ENCODE peak calls at places on chromosomes 11 and 22, in five cellular contexts. C is head of caudate nucleus; D is activated naive CD8-positive, alpha-beta T cell treated with anti-CD3 and anti-CD28 coated beads, Interleukin-2, amount 50 U/mL, for 24 hours; W is NCI-H345; H is EL. V is an unnamed sample.

GRCh38 chr22:30408388-30409101 is 11.7 kb downstream of the SEC14L2 start:
- DNase-seq in C (no peak), D (no peak), W (no peak), H (peak), V (no peak)

GRCh38 chr11:68266936-68267880 is 4.6 kb downstream of the C11orf24 start:
- DNase-seq in C (no peak), D (no peak), W (no peak), H (no peak), V (no peak)

GRCh38 chr22:44892243-44892642 is 117.6 kb downstream of the PHF21B start:
- DNase-seq in C (peak), D (no peak), W (no peak), H (no peak), V (no peak)

GRCh38 chr22:17366830-17367229 is 2.4 kb upstream of the CECR2 start:
- DNase-seq in C (peak), D (peak), W (no peak), H (peak), V (no peak)

GRCh38 chr11:42407379-42407778 is 904.4 kb upstream of the API5 start:
- DNase-seq in C (peak), D (no peak), W (no peak), H (no peak), V (no peak)

GRCh38 chr11:69985331-69985653 is 92.8 kb upstream of the ANO1 start:
- DNase-seq in C (no peak), D (no peak), W (no peak), H (no peak), V (no peak)

GRCh38 chr11:73185680-73186293 is 32.3 kb upstream of the P2RY2 start:
- DNase-seq in C (no peak), D (no peak), W (no peak), H (peak), V (no peak)

GRCh38 chr22:42150727-42151590 is 20.3 kb upstream of the CYP2D6 start:
- DNase-seq in C (no peak), D (no peak), W (no peak), H (no peak), V (no peak)

GRCh38 chr22:29784451-29785361 is 17.5 kb downstream of the UQCR10 start:
- DNase-seq in C (peak), D (no peak), W (no peak), H (no peak), V (no peak)

GRCh38 chr11:94519478-94520084 is 7.3 kb downstream of the C11orf97 start:
- DNase-seq in C (no peak), D (no peak), W (peak), H (peak), V (no peak)

GRCh38 chr11:42054351-42054750 is 594.9 kb upstream of the LRRC4C start:
- DNase-seq in C (no peak), D (no peak), W (no peak), H (no peak), V (no peak)

GRCh38 chr11:65433657-65434056 is 11.1 kb downstream of the NEAT1 start:
- DNase-seq in C (no peak), D (no peak), W (no peak), H (no peak), V (no peak)

GRCh38 chr11:47552086-47552580 is 799 bp downstream of the CELF1 start:
- DNase-seq in C (peak), D (peak), W (peak), H (peak), V (no peak)

GRCh38 chr11:90363739-90364138 is 140.9 kb upstream of the CHORDC1 start:
- DNase-seq in C (no peak), D (no peak), W (no peak), H (no peak), V (no peak)

GRCh38 chr11:112526699-112527410 is 266.2 kb upstream of the PLET1 start:
- DNase-seq in C (no peak), D (peak), W (no peak), H (peak), V (no peak)